ENCODE peak calls at places on chromosomes 11 and 22, in seven cellular contexts. Y is small intestine, N is fibroblast of mammary gland, V is GM23248, J is breast epithelium, D is mucosa of descending colon, O is HL-60. F is an unnamed sample.

GRCh38 chr11:118699508-118700220 is 20.2 kb upstream of the TREH start:
- DNase-seq in Y (peak), N (no peak), V (no peak), J (no peak), D (no peak), O (no peak), F (no peak)

GRCh38 chr11:72224587-72225410 is at the start of gene INPPL1:
- DNase-seq in Y (peak), N (peak), V (peak), J (peak), D (peak), O (no peak), F (peak)

GRCh38 chr11:118997627-118998387 is at the start of gene CENATAC:
- DNase-seq in Y (peak), N (peak), V (peak), J (peak), D (peak), O (peak), F (peak)

GRCh38 chr11:1640076-1640946 is 10.7 kb downstream of the KRTAP5-5 start:
- DNase-seq in Y (peak), N (peak), V (peak), J (no peak), D (peak), O (peak), F (no peak)

GRCh38 chr11:27618591-27618990 is 81.7 kb downstream of the BDNF start:
- DNase-seq in Y (no peak), N (peak), V (peak), J (no peak), D (no peak), O (no peak), F (no peak)

GRCh38 chr22:39716534-39716933 is 146.0 kb downstream of the CACNA1I start:
- DNase-seq in Y (no peak), N (no peak), V (no peak), J (no peak), D (no peak), O (no peak), F (no peak)

GRCh38 chr11:47248664-47249377 is at the start of gene ACP2:
- DNase-seq in Y (peak), N (peak), V (peak), J (peak), D (peak), O (peak), F (peak)

GRCh38 chr22:22702159-22702873 is 57.9 kb downstream of the GGTLC2 start:
- DNase-seq in Y (peak), N (peak), V (no peak), J (no peak), D (peak), O (no peak), F (no peak)

GRCh38 chr11:64850979-64851567 is 6.6 kb upstream of the CDC42BPG start:
- DNase-seq in Y (no peak), N (no peak), V (peak), J (no peak), D (peak), O (no peak), F (peak)

GRCh38 chr11:18065572-18065971 is 19.5 kb upstream of the TPH1 start:
- DNase-seq in Y (no peak), N (no peak), V (no peak), J (peak), D (peak), O (no peak), F (no peak)

GRCh38 chr22:29011200-29011867 is 50.3 kb downstream of the C22orf31 start:
- DNase-seq in Y (peak), N (no peak), V (no peak), J (no peak), D (peak), O (no peak), F (peak)

GRCh38 chr22:41085842-41086241 is 6.5 kb upstream of the EP300 start:
- DNase-seq in Y (no peak), N (no peak), V (no peak), J (no peak), D (no peak), O (no peak), F (no peak)

GRCh38 chr22:19867617-19868016 is 12.9 kb upstream of the GNB1L start:
- DNase-seq in Y (no peak), N (no peak), V (no peak), J (no peak), D (no peak), O (no peak), F (no peak)

GRCh38 chr22:24112188-24112587 is 69.1 kb upstream of the SUSD2 start:
- DNase-seq in Y (no peak), N (peak), V (peak), J (no peak), D (no peak), O (no peak), F (no peak)

GRCh38 chr22:50673231-50674126 is 856 bp downstream of the SHANK3 start:
- DNase-seq in Y (no peak), N (no peak), V (no peak), J (no peak), D (no peak), O (no peak), F (no peak)

GRCh38 chr22:48185656-48186055 is 1423.2 kb downstream of the TBC1D22A start:
- DNase-seq in Y (no peak), N (no peak), V (no peak), J (no peak), D (no peak), O (no peak), F (no peak)

GRCh38 chr11:128928400-128928799 is 14.3 kb downstream of the TP53AIP1 start:
- DNase-seq in Y (peak), N (no peak), V (peak), J (no peak), D (no peak), O (no peak), F (no peak)

GRCh38 chr11:61488651-61489291 is 19.8 kb upstream of the LRRC10B start:
- DNase-seq in Y (peak), N (peak), V (peak), J (peak), D (peak), O (no peak), F (peak)

GRCh38 chr11:14381968-14382367 is 23.0 kb upstream of the RRAS2 start:
- DNase-seq in Y (no peak), N (no peak), V (no peak), J (no peak), D (no peak), O (no peak), F (no peak)

GRCh38 chr11:92253945-92254344 is 29.3 kb downstream of the FAT3 start:
- DNase-seq in Y (no peak), N (no peak), V (peak), J (no peak), D (no peak), O (no peak), F (no peak)

GRCh38 chr11:43366597-43367121 is 7.9 kb downstream of the TTC17 start:
- DNase-seq in Y (no peak), N (peak), V (peak), J (no peak), D (no peak), O (no peak), F (no peak)

GRCh38 chr11:77197626-77198320 is 69.7 kb downstream of the MYO7A start:
- DNase-seq in Y (no peak), N (no peak), V (no peak), J (no peak), D (peak), O (no peak), F (no peak)

GRCh38 chr11:118338637-118339061 is 3.9 kb downstream of the CD3D start:
- DNase-seq in Y (peak), N (no peak), V (peak), J (peak), D (peak), O (peak), F (no peak)

GRCh38 chr11:34899633-34900016 is 16.6 kb downstream of the APIP start:
- DNase-seq in Y (no peak), N (no peak), V (no peak), J (no peak), D (no peak), O (no peak), F (no peak)

GRCh38 chr11:31812392-31813241 is 1.5 kb upstream of the PAX6 start:
- DNase-seq in Y (no peak), N (no peak), V (peak), J (no peak), D (no peak), O (no peak), F (peak)

GRCh38 chr11:117918366-117919255 is 10.6 kb downstream of the TMPRSS13 start:
- DNase-seq in Y (no peak), N (no peak), V (no peak), J (no peak), D (no peak), O (no peak), F (no peak)

GRCh38 chr22:40240671-40241070 is 62.9 kb downstream of the TNRC6B start:
- DNase-seq in Y (no peak), N (no peak), V (no peak), J (no peak), D (no peak), O (no peak), F (no peak)

GRCh38 chr11:39209966-39210365 is 2249.5 kb downstream of the LRRC4C start:
- DNase-seq in Y (no peak), N (no peak), V (no peak), J (no peak), D (no peak), O (no peak), F (no peak)

GRCh38 chr11:76856111-76856510 is 4.6 kb upstream of the ACER3 start:
- DNase-seq in Y (no peak), N (peak), V (no peak), J (no peak), D (no peak), O (no peak), F (no peak)

GRCh38 chr22:45548991-45549736 is 46.5 kb downstream of the FBLN1 start:
- DNase-seq in Y (no peak), N (peak), V (peak), J (peak), D (peak), O (no peak), F (peak)

GRCh38 chr11:289145-289705 is 299 bp downstream of the PGGHG start:
- DNase-seq in Y (peak), N (no peak), V (no peak), J (no peak), D (no peak), O (peak), F (no peak)

DNA sequence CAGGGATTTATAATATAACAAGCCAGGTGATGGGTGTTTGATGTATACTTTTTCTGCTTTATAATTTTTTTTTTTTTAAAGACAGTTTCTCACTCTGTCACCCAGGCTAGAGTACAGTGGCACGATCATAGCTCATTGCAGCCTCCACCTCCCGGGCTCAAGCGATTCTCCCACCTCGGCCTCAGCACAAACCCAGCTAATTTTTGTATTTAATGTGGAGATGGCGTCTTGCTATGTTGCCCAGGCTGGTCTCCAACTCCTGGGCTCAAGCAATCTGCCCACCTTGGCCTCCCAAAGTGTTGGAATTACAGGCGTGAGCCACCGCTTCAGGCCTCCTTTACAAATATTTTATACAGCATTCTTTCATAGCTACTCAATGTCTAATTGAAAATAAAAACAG is 48.6 kb downstream of the MORC2 start:
- DNase-seq in Y (no peak), N (no peak), V (no peak), J (no peak), D (no peak), O (no peak), F (no peak)
- H3K4me3 ChIP-seq in Y (no peak), N (no peak), V (no peak), J (no peak), D (no peak), O (no peak), F (no peak)

DNA sequence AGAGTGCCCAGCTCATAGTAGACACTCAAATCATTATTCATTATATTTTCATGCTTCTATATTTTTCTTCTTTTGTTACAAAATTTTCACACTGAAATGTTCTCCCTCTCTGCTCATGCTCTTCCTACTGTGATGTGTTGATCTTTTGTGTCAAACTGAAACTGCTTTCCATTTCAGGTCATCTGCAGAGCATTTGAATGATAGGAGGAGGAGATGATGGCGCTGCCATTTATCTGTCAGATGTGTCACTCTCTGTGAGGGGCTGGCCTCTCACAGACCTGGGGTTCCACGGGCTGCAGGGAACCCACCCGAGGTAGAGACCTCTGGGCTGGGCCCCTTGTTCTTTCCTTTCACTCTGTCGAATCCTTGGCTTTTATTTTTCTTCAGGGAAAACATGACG is 41.1 kb downstream of the OR10A6 start:
- DNase-seq in Y (no peak), N (no peak), V (peak), J (no peak), D (no peak), O (no peak), F (no peak)
- H3K4me3 ChIP-seq in Y (no peak), N (no peak), V (peak), J (no peak), D (no peak), O (no peak), F (no peak)

GRCh38 chr22:30500628-30501027 is 4.9 kb downstream of the SEC14L4 start:
- DNase-seq in Y (no peak), N (no peak), V (no peak), J (no peak), D (no peak), O (no peak), F (no peak)
- H3K4me3 ChIP-seq in Y (no peak), N (no peak), V (no peak), J (no peak), D (no peak), O (no peak), F (no peak)

DNA sequence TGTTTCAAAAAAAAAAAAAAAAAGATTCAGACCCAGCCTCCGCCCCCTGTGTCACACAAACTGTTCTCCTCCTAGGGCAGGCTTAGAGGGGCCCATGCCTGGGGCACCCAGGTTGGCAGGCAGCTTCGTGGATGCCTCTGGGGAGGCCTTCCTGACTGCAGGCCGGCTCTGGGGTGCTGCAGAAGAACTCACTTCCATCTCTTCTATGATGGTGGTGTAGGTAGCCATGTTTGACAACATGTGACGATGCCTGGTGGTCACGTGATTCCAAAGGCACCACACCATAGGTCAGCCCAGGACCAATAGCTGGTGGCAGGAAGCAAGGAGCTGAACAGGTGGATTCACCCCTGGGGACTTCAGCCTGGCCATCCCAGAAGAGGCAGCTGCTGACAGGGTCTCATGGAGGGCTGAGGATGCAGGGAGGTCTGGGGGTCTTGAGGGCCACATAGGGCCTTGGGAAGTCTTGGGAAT is 24.1 kb upstream of the CELSR1 start:
- DNase-seq in Y (no peak), N (peak), V (no peak), J (no peak), D (peak), O (no peak), F (no peak)
- H3K4me3 ChIP-seq in Y (no peak), N (no peak), V (no peak), J (no peak), D (no peak), O (peak), F (no peak)

GRCh38 chr22:27493797-27494196 is 307.8 kb downstream of the MN1 start:
- DNase-seq in Y (no peak), N (no peak), V (no peak), J (no peak), D (no peak), O (no peak), F (no peak)
- H3K4me3 ChIP-seq in Y (no peak), N (no peak), V (no peak), J (no peak), D (no peak), O (no peak), F (no peak)

DNA sequence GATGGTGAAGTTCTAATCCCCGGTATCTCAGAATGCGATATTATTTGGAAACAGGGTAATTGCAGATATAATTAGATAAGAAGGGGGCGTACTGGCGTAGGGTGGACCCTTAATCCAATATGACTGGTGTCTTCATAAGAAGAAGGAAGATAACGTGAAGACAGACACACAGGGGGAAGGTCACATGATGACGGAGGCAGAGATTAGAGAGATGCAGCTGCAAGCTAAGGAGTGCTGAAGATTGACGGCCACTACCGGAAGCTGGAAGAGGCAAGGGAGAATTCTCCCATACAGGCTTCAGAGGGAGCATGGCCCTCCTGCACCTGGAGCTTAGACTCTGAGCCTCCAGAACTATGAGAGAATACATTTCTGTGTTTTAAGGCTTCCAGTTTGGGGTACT is 54.8 kb downstream of the MIAT start:
- DNase-seq in Y (no peak), N (no peak), V (no peak), J (no peak), D (no peak), O (no peak), F (no peak)
- H3K4me3 ChIP-seq in Y (no peak), N (no peak), V (no peak), J (no peak), D (no peak), O (no peak), F (no peak)

F was measured in right cardiac atrium.